ENCODE peak calls at places on chromosome 14, in four cellular contexts. B is IMR-90, C is H9, N is H1. W is an unnamed sample.

GRCh38 chr14:99729991-99730875 is 46.1 kb downstream of the CYP46A1 start:
- DNase-seq in N (peak), C (peak), B (peak), W (peak)

GRCh38 chr14:33954016-33954598 is 3.2 kb upstream of the EGLN3 start:
- DNase-seq in C (no peak), B (no peak), N (no peak), W (no peak)

GRCh38 chr14:99515301-99516155 is 34.3 kb downstream of the CCNK start:
- DNase-seq in N (no peak), B (no peak), C (peak), W (no peak)

GRCh38 chr14:40269436-40269835 is 837.2 kb upstream of the FBXO33 start:
- DNase-seq in C (no peak), B (no peak), N (no peak), W (no peak)

GRCh38 chr14:99768381-99768780 is 24.8 kb upstream of the EML1 start:
- DNase-seq in N (no peak), B (no peak), C (no peak), W (peak)

GRCh38 chr14:64440494-64440893 is 24.8 kb upstream of the AKAP5 start:
- DNase-seq in N (no peak), B (peak), C (no peak), W (no peak)

GRCh38 chr14:104935955-104936354 is 11.3 kb downstream of the PLD4 start:
- DNase-seq in B (no peak), N (no peak), C (no peak), W (no peak)

GRCh38 chr14:70838076-70838475 is 28.8 kb upstream of the MAP3K9 start:
- DNase-seq in B (no peak), N (no peak), C (no peak), W (no peak)

GRCh38 chr14:104143071-104143470 is 4.7 kb downstream of the KIF26A start:
- DNase-seq in C (peak), N (no peak), B (no peak), W (no peak)

GRCh38 chr14:93330609-93331000 is 2.2 kb downstream of the BTBD7 start:
- DNase-seq in N (no peak), B (no peak), C (no peak), W (no peak)

GRCh38 chr14:89665262-89665661 is 248.2 kb upstream of the FOXN3 start:
- DNase-seq in B (no peak), N (no peak), C (no peak), W (no peak)

GRCh38 chr14:53525608-53526007 is 372.5 kb upstream of the DDHD1 start:
- DNase-seq in C (no peak), N (no peak), B (no peak), W (no peak)

DNA sequence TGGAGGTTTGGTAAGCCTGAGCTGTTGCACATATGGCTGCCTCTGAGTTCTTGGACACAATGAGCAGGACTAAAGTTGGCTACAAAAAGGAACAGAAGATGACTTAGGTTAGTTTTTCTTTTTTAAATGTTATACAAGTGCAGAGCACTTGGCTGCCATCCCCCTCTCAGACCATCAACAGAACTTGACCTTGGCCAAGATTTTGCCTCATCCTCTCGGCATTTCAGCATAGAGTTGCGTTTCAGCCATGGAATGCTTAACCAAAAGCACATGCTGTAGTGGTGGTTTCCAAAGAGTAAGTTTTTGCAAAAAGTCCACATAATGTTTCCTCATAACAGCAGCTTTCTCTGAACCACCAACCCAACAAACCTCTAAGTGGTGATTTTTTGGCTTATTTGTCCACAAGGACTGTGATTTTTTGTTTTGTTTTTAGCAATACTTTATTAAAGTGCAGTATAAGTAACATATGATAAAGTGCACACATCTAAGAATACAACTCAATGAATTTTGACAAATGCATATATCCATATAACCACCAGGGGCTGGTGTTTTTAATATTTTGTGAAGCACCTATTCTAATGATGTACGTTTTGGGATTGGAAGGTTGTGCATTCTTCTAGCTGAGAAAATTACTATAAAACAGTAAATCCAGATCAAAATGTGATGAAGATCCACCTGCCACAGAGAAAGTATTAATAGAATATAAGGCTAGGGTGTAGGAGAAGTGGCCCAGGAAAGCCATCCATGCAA is 12.1 kb upstream of the GALNT16 start:
- DNase-seq in N (no peak), C (no peak), B (peak), W (no peak)
- H4K5ac ChIP-seq in N (no peak), C (no peak), B (no peak), W (no peak)

GRCh38 chr14:91405724-91406435 is 11.7 kb downstream of the CCDC88C start:
- DNase-seq in C (no peak), B (no peak), N (no peak), W (no peak)

GRCh38 chr14:91406451-91406850 is 11.2 kb downstream of the CCDC88C start:
- DNase-seq in C (no peak), N (no peak), B (no peak), W (no peak)

GRCh38 chr14:91406982-91407381 is 10.6 kb downstream of the CCDC88C start:
- DNase-seq in C (no peak), N (no peak), B (no peak), W (no peak)

GRCh38 chr14:91403069-91403600 is 14.5 kb downstream of the CCDC88C start:
- DNase-seq in B (no peak), C (peak), N (no peak), W (no peak)

GRCh38 chr14:91405241-91405721 is 12.3 kb downstream of the CCDC88C start:
- DNase-seq in B (no peak), C (no peak), N (no peak), W (no peak)
- H4K8ac ChIP-seq in B (no peak), C (no peak), N (no peak), W (no peak)

DNA sequence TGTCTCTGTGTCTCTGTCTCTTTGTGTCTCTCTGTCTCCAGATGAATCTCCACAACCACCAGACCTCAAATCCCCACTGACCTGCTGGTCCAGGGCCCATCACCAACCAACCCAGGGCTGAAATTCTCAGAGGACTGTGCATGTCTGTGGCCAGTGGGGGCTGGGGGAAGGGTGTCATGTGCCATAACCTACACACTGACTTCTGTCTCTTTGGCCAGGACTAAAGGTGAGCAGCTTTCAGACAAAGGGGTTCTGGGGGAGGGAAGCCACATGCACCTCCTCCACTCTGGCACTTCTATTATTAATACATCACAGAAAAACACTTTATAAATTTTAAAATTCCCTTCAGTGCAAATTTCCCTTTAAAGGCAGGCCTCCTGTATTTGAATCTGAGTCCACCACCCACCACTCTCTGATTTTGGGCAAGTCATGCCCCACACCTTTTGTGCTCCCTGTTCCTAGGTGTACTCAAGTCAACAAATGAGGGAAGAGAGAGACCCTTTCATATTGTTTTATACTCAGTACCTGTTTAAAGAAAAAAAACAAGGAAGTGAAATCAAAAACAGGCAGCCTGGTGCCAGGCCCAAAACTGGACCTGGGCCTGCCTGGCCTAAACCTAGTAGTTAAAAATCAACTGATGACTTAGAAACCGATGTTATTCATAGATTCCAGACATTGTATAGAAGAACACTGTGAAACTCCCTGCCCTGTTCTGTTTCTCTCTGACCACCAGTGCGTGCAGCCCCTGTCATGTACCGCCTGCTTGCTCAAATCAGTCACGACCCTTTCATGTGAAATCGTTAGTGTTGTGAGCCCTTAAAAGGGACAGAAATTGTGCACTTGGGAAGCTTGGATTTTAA is 80.2 kb downstream of the TUNAR start:
- DNase-seq in C (no peak), B (no peak), N (no peak), W (no peak)
- H4K5ac ChIP-seq in C (no peak), B (no peak), N (peak), W (peak)

DNA sequence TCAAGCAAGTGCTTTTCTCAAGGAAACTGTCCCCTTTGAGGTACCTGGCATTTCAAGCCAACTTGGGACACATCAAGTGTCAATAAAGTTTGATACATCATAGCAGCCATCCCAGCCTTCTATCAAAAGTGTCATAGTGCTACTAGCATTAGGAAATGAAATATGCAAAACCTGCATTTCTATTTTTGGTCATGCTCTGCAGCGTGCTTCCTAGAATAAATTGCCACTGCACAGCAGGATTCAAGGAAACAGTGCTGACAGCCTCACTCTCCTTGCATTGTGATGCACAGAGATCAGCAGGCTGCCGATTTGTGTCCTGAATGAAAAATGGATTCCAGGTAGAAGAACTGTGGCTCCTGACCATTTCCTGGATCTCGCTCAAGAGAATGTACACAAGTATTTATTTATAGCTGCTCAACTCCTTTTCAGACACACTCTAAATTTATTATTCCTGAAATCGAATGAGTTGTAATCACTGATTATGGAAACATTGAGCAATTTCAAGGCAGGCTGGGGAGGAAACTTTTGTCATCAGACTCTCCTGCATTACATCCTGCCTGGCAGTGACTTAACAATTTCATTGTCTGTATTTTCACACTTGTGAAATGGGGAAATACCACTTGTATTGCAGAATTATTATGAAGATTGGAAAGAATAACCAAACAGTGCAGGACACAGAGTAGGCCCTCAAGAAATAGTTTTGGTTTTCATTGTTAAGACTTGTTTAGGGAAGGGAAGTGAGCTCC is 120.9 kb downstream of the SLC38A6 start:
- DNase-seq in B (peak), C (peak), N (peak), W (peak)
- H4K8ac ChIP-seq in B (peak), C (no peak), N (no peak), W (no peak)

DNA sequence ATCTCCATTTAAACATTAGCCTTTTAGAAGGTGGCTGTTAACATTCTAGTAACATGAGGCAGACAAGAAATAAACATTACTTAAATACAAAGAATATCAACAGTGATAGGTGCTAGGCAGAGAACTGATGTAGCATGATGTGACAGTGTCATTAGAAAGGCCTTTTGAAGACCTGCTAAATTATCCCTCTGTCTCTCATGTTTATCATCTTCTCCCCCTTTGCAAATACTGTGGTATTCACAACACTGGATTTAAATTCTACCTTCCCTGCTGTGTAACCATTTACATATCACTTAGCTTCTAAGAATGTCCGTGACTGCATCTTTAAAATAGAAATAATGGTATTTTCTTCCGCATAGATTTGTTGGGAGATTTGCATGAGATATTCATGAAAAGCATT is 74.4 kb upstream of the CLEC14A start:
- DNase-seq in B (no peak), C (no peak), N (no peak), W (peak)
- H4K5ac ChIP-seq in B (no peak), C (no peak), N (no peak), W (no peak)

DNA sequence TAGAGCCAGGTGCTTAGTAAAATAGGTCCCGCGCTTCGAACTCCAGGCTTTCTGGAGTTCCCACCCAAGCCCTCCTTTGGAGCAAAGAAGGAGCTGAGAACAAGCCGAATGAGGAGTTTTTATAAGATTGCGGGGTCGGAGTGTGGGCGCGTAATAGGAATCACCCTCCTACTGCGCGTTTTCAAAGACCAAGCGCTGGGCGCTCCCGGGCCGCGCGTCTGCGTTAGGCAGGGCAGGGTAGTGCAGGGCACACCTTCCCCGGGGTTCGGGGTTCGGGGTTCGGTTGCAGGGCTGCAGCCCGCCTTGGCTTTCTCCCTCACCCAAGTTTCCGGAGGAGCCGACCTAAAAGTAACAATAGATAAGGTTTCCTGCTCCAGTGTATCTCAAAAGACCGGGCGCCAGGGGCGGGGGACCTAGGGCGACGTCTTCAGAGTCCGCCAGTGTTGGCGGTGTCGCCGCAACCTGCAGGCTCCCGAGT is 3.6 kb downstream of the SSTR1 start:
- DNase-seq in C (no peak), B (no peak), N (peak), W (no peak)
- H4K8ac ChIP-seq in C (no peak), B (no peak), N (peak), W (no peak)